ENCODE peak calls at places on chromosome 4, in six cellular contexts. Y is kidney epithelial cell, K is GM12865, C is right cardiac atrium, L is Peyer's patch, U is astrocyte of the spinal cord. P is an unnamed sample.
A peak's percentile ranks its signal among the peaks of the same experiment; 100 is the strongest.

GRCh38 chr4:79421483-79421882 is 13.5 kb upstream of the GK2 start:
- DNase-seq in L (no peak), K (no peak), U (no peak), C (no peak), Y (no peak), P (no peak)

GRCh38 chr4:127993150-127993549 is 27.9 kb downstream of the ABHD18 start:
- DNase-seq in L (no peak), Y (no peak), C (no peak), K (no peak), U (no peak), P (no peak)

GRCh38 chr4:53016099-53016498 is 154.0 kb downstream of the RASL11B start:
- DNase-seq in L (no peak), Y (no peak), C (no peak), U (no peak), K (no peak), P (no peak)

GRCh38 chr4:114287079-114287696 is 307.7 kb upstream of the ARSJ start:
- DNase-seq in K (no peak), L (no peak), Y (no peak), U (no peak), C (no peak), P (no peak)

GRCh38 chr4:27484216-27484615 is 623.6 kb downstream of the STIM2 start:
- DNase-seq in C (no peak), K (no peak), U (no peak), Y (no peak), L (no peak), P (no peak)

GRCh38 chr4:41611881-41612871 is 74.2 kb downstream of the LIMCH1 start:
- DNase-seq in Y (peak; percentile 42), L (no peak), K (no peak), U (peak; percentile 70), C (peak; percentile 89), P (no peak)

GRCh38 chr4:116302990-116303735 is 782.2 kb downstream of the TRAM1L1 start:
- DNase-seq in L (no peak), Y (no peak), C (no peak), U (no peak), K (no peak), P (no peak)

GRCh38 chr4:123649644-123650356 is 253.2 kb downstream of the SPRY1 start:
- DNase-seq in L (no peak), C (peak; percentile 61), K (no peak), Y (no peak), U (peak; percentile 76), P (no peak)

GRCh38 chr4:153234923-153235322 is 30.7 kb downstream of the TRIM2 start:
- DNase-seq in L (no peak), K (no peak), U (peak; percentile 42), Y (no peak), C (no peak), P (no peak)

GRCh38 chr4:148007303-148007702 is 275.4 kb downstream of the ARHGAP10 start:
- DNase-seq in L (no peak), C (no peak), Y (peak; percentile 99), U (peak; percentile 96), K (no peak), P (no peak)

GRCh38 chr4:120557372-120557771 is 365.2 kb downstream of the PRDM5 start:
- DNase-seq in K (no peak), U (no peak), Y (no peak), C (no peak), L (no peak), P (no peak)

GRCh38 chr4:55742655-55743191 is 76.9 kb upstream of the EXOC1L start:
- DNase-seq in L (no peak), K (no peak), Y (no peak), U (peak; percentile 45), C (no peak), P (no peak)

GRCh38 chr4:53273726-53274125 is 92.1 kb downstream of the SCFD2 start:
- DNase-seq in L (no peak), K (no peak), Y (no peak), C (no peak), U (peak; percentile 48), P (no peak)

GRCh38 chr4:124738994-124739393 is 26.5 kb upstream of the ANKRD50 start:
- DNase-seq in L (no peak), U (no peak), Y (no peak), C (no peak), K (no peak), P (no peak)

GRCh38 chr4:37949636-37950426 is 10.4 kb upstream of the PTTG2 start:
- DNase-seq in C (no peak), L (no peak), K (no peak), Y (no peak), U (no peak), P (no peak)

GRCh38 chr4:139890810-139891209 is 225.2 kb downstream of the MGST2 start:
- DNase-seq in Y (no peak), U (peak; percentile 55), L (no peak), C (no peak), K (no peak), P (no peak)

GRCh38 chr4:17385403-17385802 is 126.5 kb downstream of the QDPR start:
- DNase-seq in Y (peak; percentile 39), L (no peak), U (peak; percentile 25), C (no peak), K (peak; percentile 52), P (no peak)

GRCh38 chr4:54226399-54227260 is 2.5 kb upstream of the PDGFRA start:
- DNase-seq in Y (no peak), U (peak; percentile 76), K (no peak), C (peak; percentile 93), L (no peak), P (no peak)

GRCh38 chr4:95676190-95676589 is 127.4 kb upstream of the UNC5C start:
- DNase-seq in L (no peak), Y (no peak), U (no peak), K (no peak), C (no peak), P (no peak)

GRCh38 chr4:64584981-64585557 is 175.8 kb upstream of the TECRL start:
- DNase-seq in U (peak; percentile 46), K (peak; percentile 48), Y (no peak), L (no peak), C (peak; percentile 43), P (peak; percentile 1)

GRCh38 chr4:150569384-150569987 is 12.5 kb upstream of the MAB21L2 start:
- DNase-seq in Y (peak; percentile 35), K (no peak), L (no peak), C (no peak), U (peak; percentile 45), P (no peak)

GRCh38 chr4:163492951-163493504 is 1.5 kb upstream of the TMA16 start:
- DNase-seq in U (no peak), L (no peak), K (peak; percentile 41), C (no peak), Y (no peak), P (no peak)

GRCh38 chr4:112315446-112315845 is 18.3 kb downstream of the ALPK1 start:
- DNase-seq in L (no peak), C (no peak), K (no peak), Y (no peak), U (no peak), P (no peak)

GRCh38 chr4:77501240-77501639 is 104.4 kb upstream of the CXCL13 start:
- DNase-seq in L (no peak), U (no peak), Y (no peak), K (no peak), C (no peak), P (no peak)

GRCh38 chr4:4855293-4856070 is 4.0 kb upstream of the MSX1 start:
- DNase-seq in C (peak; percentile 3), L (no peak), U (peak; percentile 18), K (no peak), Y (no peak), P (no peak)

GRCh38 chr4:10457255-10457801 is at the start of gene ZNF518B:
- DNase-seq in U (peak; percentile 56), L (peak; percentile 69), C (peak; percentile 90), K (peak; percentile 84), Y (no peak), P (peak; percentile 85)

GRCh38 chr4:8289151-8289750 is 19.7 kb downstream of the HTRA3 start:
- DNase-seq in C (peak; percentile 30), Y (no peak), K (no peak), U (no peak), L (no peak), P (no peak)

GRCh38 chr4:65007841-65008439 is 598.7 kb upstream of the TECRL start:
- DNase-seq in K (peak; percentile 41), Y (no peak), U (peak; percentile 66), L (no peak), C (no peak), P (no peak)

GRCh38 chr4:43732829-43733426 is 715.7 kb downstream of the KCTD8 start:
- DNase-seq in K (no peak), U (no peak), L (no peak), C (no peak), Y (no peak), P (no peak)

GRCh38 chr4:38387348-38387747 is 276.7 kb upstream of the KLF3 start:
- DNase-seq in C (peak; percentile 88), L (no peak), Y (no peak), K (no peak), U (peak; percentile 39), P (no peak)

GRCh38 chr4:68582339-68582717 is 6.2 kb upstream of the UGT2B17 start:
- DNase-seq in U (no peak), C (no peak), Y (no peak), K (no peak), L (no peak), P (no peak)

GRCh38 chr4:26320159-26320452 is 708 bp upstream of the RBPJ start:
- DNase-seq in Y (no peak), L (peak; percentile 31), C (no peak), U (no peak), K (peak; percentile 81), P (no peak)

GRCh38 chr4:82896755-82897154 is 3.8 kb upstream of the THAP9 start:
- DNase-seq in C (no peak), Y (no peak), U (no peak), L (no peak), K (no peak), P (no peak)
- H3K4me3 ChIP-seq in C (no peak overlapping the region), Y (no peak overlapping the region), U (no peak overlapping the region), L (no peak overlapping the region), K (no peak overlapping the region), P (no peak overlapping the region)

GRCh38 chr4:1053080-1053661 is 41.7 kb downstream of the FGFRL1 start:
- DNase-seq in Y (no peak), C (peak; percentile 39), L (no peak), K (no peak), U (no peak), P (no peak)
- H3K4me3 ChIP-seq in Y (no peak overlapping the region), C (no peak overlapping the region), L (no peak overlapping the region), K (no peak overlapping the region), U (no peak overlapping the region), P (no peak overlapping the region)

GRCh38 chr4:30716671-30717207 is 3.4 kb upstream of the PCDH7 start:
- DNase-seq in C (no peak), U (peak; percentile 39), K (peak; percentile 31), Y (no peak), L (no peak), P (no peak)
- H3K4me3 ChIP-seq in C (peak overlapping the region; percentile 78), U (peak overlapping the region; percentile 54), K (peak overlapping the region; percentile 50), Y (peak overlapping the region; percentile 57), L (peak overlapping the region; percentile 59), P (no peak overlapping the region)

DNA sequence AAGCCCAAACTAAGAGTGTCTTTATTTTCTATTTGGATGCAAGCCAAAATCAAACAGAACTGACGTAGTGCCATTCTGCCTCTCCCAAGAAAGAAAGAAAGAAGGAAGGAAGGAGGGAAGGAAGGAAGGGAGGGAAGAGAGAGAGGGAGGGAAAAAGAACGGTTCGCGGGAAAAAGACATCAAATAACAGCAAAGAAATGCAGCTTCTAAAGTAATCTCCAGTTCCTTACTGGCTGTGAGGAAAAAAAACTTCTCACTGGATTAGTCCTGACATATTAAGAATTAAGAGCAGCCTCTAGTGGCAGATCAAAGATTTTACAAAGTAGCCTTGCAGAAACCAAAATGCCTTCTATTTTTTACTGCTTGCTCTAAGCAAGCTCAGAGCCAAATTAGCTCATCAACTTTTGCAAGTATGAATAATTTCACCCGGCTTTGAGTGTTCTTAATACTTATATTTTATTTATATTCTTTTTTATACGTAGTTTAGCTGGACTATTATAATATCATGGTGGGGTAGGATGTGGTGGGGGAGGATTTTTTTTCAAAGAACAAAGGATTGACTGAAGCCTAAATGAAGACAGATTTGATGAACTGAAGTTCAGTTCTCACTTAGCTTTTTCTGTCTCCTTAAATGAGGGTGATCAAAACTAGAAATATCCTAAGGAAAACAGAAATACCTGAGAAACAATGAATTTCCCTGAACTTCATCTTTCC is 36.6 kb downstream of the PITX2 start:
- DNase-seq in K (peak; percentile 8), Y (peak; percentile 43), U (peak; percentile 83), C (no peak), L (no peak), P (no peak)
- H3K4me3 ChIP-seq in K (no peak overlapping the region), Y (no peak overlapping the region), U (peak overlapping the region; percentile 18), C (peak overlapping the region; percentile 32), L (peak overlapping the region; percentile 10), P (no peak overlapping the region)